ENCODE peak calls at places on chromosomes 11 and 22, in four cellular contexts. P is choroid plexus epithelial cell, G is left cardiac atrium, K is GM03348. Z is an unnamed sample.
A peak's percentile ranks its signal among the peaks of the same experiment; 100 is the strongest.

GRCh38 chr11:63892233-63892632 is 24.7 kb downstream of the RCOR2 start:
- DNase-seq in P (peak; percentile 81), G (no peak), K (no peak), Z (no peak)

GRCh38 chr22:39182478-39183030 is 30.1 kb upstream of the CBX7 start:
- DNase-seq in P (peak; percentile 61), G (no peak), K (no peak), Z (no peak)

GRCh38 chr11:82994615-82995014 is 77.1 kb downstream of the RAB30 start:
- DNase-seq in P (no peak), G (no peak), K (no peak), Z (no peak)

GRCh38 chr11:69862797-69863543 is 43.8 kb upstream of the FGF3 start:
- DNase-seq in P (no peak), G (no peak), K (no peak), Z (no peak)

GRCh38 chr11:126079640-126080205 is 17.1 kb upstream of the CDON start:
- DNase-seq in P (no peak), G (no peak), K (no peak), Z (no peak)

GRCh38 chr11:35126000-35126878 is 12.7 kb upstream of the CD44 start:
- DNase-seq in P (no peak), G (no peak), K (no peak), Z (no peak)

GRCh38 chr22:19291218-19291579 is 320 bp downstream of the CLTCL1 start:
- DNase-seq in P (no peak), G (peak; percentile 52), K (peak; percentile 68), Z (peak; percentile 58)

GRCh38 chr11:57645716-57646085 is 4.0 kb downstream of the YPEL4 start:
- DNase-seq in P (no peak), G (peak; percentile 43), K (no peak), Z (no peak)

GRCh38 chr11:120659076-120659475 is 147.5 kb downstream of the GRIK4 start:
- DNase-seq in P (no peak), G (no peak), K (no peak), Z (no peak)

GRCh38 chr11:129324533-129325175 is 51.0 kb upstream of the BARX2 start:
- DNase-seq in P (peak; percentile 30), G (peak; percentile 33), K (peak; percentile 36), Z (peak; percentile 86)

GRCh38 chr22:28151241-28151640 is 232.2 kb upstream of the PITPNB start:
- DNase-seq in P (no peak), G (no peak), K (no peak), Z (no peak)

GRCh38 chr11:124920870-124921609 is 2.0 kb downstream of the HEPN1 start:
- DNase-seq in P (peak; percentile 69), G (peak; percentile 89), K (peak; percentile 68), Z (peak; percentile 82)

GRCh38 chr11:103961010-103961409 is 75.4 kb upstream of the DDI1 start:
- DNase-seq in P (peak; percentile 85), G (no peak), K (no peak), Z (no peak)

GRCh38 chr11:65204646-65205601 is 23.2 kb downstream of the CAPN1 start:
- DNase-seq in P (peak; percentile 52), G (no peak), K (peak; percentile 85), Z (no peak)

GRCh38 chr11:27246925-27247324 is 116.1 kb downstream of the CCDC34 start:
- DNase-seq in P (no peak), G (no peak), K (no peak), Z (no peak)

GRCh38 chr11:117197516-117198456 is 1.4 kb upstream of the TAGLN start:
- DNase-seq in P (peak; percentile 50), G (no peak), K (peak; percentile 42), Z (no peak)

GRCh38 chr22:19959587-19960490 is 18.2 kb upstream of the TXNRD2 start:
- DNase-seq in P (no peak), G (peak; percentile 20), K (no peak), Z (peak; percentile 39)

GRCh38 chr11:66069715-66070603 is at the start of gene PACS1:
- DNase-seq in P (peak; percentile 91), G (peak; percentile 90), K (peak; percentile 96), Z (peak; percentile 82)

GRCh38 chr11:12674571-12674935 is 332 bp downstream of the TEAD1 start:
- DNase-seq in P (peak; percentile 22), G (no peak), K (peak; percentile 59), Z (no peak)

GRCh38 chr22:49936018-49936972 is 17.9 kb downstream of the CRELD2 start:
- DNase-seq in P (peak; percentile 74), G (peak; percentile 97), K (peak; percentile 80), Z (peak; percentile 98)

Z was measured in right lobe of liver.